ENCODE peak calls at places on chromosomes 7 and 10, in nine cellular contexts. E is A549, V is trophoblast cell, S is endothelial cell of umbilical vein, Y is osteoblast, W is H1, Q is OCI-LY7, P is SK-N-SH, B is PC-9. X is an unnamed sample.

GRCh38 chr7:87926581-87927461 is 7.2 kb upstream of the ADAM22 start:
- DNase-seq in E (no peak), V (no peak), S (no peak), Y (no peak), W (peak), Q (peak), P (no peak), B (no peak), X (no peak)

GRCh38 chr7:43850348-43851116 is 18.8 kb downstream of the MRPS24 start:
- DNase-seq in E (no peak), V (no peak), S (no peak), Y (no peak), W (no peak), Q (no peak), P (no peak), B (no peak), X (no peak)

GRCh38 chr7:3453398-3453797 is 152.3 kb downstream of the SDK1 start:
- DNase-seq in E (no peak), V (no peak), S (no peak), Y (no peak), W (peak), Q (no peak), P (no peak), B (no peak), X (no peak)

GRCh38 chr7:158655931-158656441 is 48.6 kb downstream of the NCAPG2 start:
- DNase-seq in E (no peak), V (no peak), S (no peak), Y (no peak), W (no peak), Q (no peak), P (no peak), B (no peak), X (no peak)

GRCh38 chr7:155852426-155853301 is 40.4 kb upstream of the SHH start:
- DNase-seq in E (no peak), V (no peak), S (no peak), Y (no peak), W (no peak), Q (no peak), P (no peak), B (no peak), X (no peak)

GRCh38 chr10:84706875-84707274 is 378.5 kb downstream of the CCSER2 start:
- DNase-seq in E (peak), V (no peak), S (no peak), Y (no peak), W (no peak), Q (no peak), P (no peak), B (no peak), X (peak)

GRCh38 chr10:127524869-127525268 is 24.2 kb upstream of the NPS start:
- DNase-seq in E (peak), V (no peak), S (no peak), Y (no peak), W (no peak), Q (no peak), P (no peak), B (no peak), X (peak)

GRCh38 chr7:151664268-151664667 is 144.6 kb upstream of the RHEB start:
- DNase-seq in E (no peak), V (no peak), S (no peak), Y (no peak), W (no peak), Q (no peak), P (no peak), B (no peak), X (no peak)

GRCh38 chr10:50585921-50586739 is 37.6 kb downstream of the SGMS1 start:
- DNase-seq in E (peak), V (peak), S (peak), Y (peak), W (no peak), Q (no peak), P (no peak), B (peak), X (peak)

GRCh38 chr7:10708447-10708846 is 265.2 kb upstream of the PHF14 start:
- DNase-seq in E (peak), V (peak), S (no peak), Y (no peak), W (peak), Q (peak), P (peak), B (no peak), X (no peak)

GRCh38 chr7:150389532-150389816 is 10.3 kb downstream of the ZNF775 start:
- DNase-seq in E (no peak), V (no peak), S (no peak), Y (peak), W (no peak), Q (no peak), P (no peak), B (no peak), X (no peak)

GRCh38 chr7:150396426-150397375 is 17.6 kb downstream of the ZNF775 start:
- DNase-seq in E (no peak), V (no peak), S (no peak), Y (peak), W (no peak), Q (no peak), P (no peak), B (no peak), X (no peak)

GRCh38 chr7:150390206-150390605 is 11.1 kb downstream of the ZNF775 start:
- DNase-seq in E (no peak), V (no peak), S (no peak), Y (peak), W (no peak), Q (no peak), P (no peak), B (no peak), X (peak)

GRCh38 chr7:150397376-150398107 is 18.4 kb downstream of the ZNF775 start:
- DNase-seq in E (no peak), V (no peak), S (no peak), Y (peak), W (no peak), Q (no peak), P (no peak), B (no peak), X (no peak)

GRCh38 chr7:150393325-150393724 is 14.2 kb downstream of the ZNF775 start:
- DNase-seq in E (no peak), V (no peak), S (no peak), Y (no peak), W (no peak), Q (no peak), P (no peak), B (no peak), X (no peak)
- H3K4me2 ChIP-seq in E (no peak), V (no peak), S (no peak), Y (no peak), W (no peak), Q (no peak), P (no peak), B (no peak), X (no peak)

GRCh38 chr10:124652200-124652599 is 92.0 kb downstream of the FAM53B start:
- DNase-seq in E (no peak), V (no peak), S (no peak), Y (no peak), W (no peak), Q (no peak), P (no peak), B (no peak), X (no peak)

GRCh38 chr10:124652701-124653100 is 91.5 kb downstream of the FAM53B start:
- DNase-seq in E (no peak), V (peak), S (no peak), Y (no peak), W (no peak), Q (no peak), P (no peak), B (no peak), X (no peak)

GRCh38 chr10:124650263-124650662 is 93.9 kb downstream of the FAM53B start:
- DNase-seq in E (no peak), V (no peak), S (no peak), Y (no peak), W (no peak), Q (no peak), P (no peak), B (no peak), X (no peak)

GRCh38 chr10:124650820-124651401 is 93.3 kb downstream of the FAM53B start:
- DNase-seq in E (no peak), V (no peak), S (no peak), Y (no peak), W (no peak), Q (no peak), P (no peak), B (no peak), X (no peak)

DNA sequence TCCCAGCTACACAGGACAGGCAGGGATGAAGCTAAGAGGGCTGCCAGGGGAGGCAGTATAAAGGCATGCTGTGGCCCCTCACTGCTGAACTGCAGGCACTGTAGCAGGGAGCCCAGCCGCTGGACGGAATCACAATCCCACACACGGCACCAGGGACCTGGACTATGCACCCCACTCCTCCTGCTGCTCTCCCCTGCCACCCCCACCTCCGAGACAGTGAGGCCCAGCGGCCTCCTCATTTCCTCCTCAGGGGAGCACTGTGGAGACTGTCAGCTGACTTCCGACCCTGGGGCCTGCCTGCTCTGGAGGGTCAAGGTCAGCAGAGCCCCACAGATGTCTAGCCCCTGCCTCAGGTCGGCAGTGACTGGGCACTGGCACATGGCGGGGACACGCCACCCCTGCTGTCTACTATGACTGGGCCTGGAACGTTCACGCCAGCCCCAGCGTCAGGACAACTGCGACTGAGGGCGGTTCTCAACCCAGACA is 92.7 kb downstream of the FAM53B start:
- DNase-seq in E (no peak), V (no peak), S (no peak), Y (no peak), W (no peak), Q (no peak), P (no peak), B (no peak), X (no peak)
- H3K4me2 ChIP-seq in E (no peak), V (no peak), S (no peak), Y (no peak), W (peak), Q (no peak), P (no peak), B (no peak), X (no peak)

GRCh38 chr7:38889079-38889478 is 19.9 kb downstream of the VPS41 start:
- DNase-seq in E (no peak), V (no peak), S (no peak), Y (no peak), W (no peak), Q (no peak), P (no peak), B (no peak), X (no peak)
- H3K4me2 ChIP-seq in E (no peak), V (no peak), S (no peak), Y (no peak), W (no peak), Q (no peak), P (no peak), B (no peak), X (no peak)

DNA sequence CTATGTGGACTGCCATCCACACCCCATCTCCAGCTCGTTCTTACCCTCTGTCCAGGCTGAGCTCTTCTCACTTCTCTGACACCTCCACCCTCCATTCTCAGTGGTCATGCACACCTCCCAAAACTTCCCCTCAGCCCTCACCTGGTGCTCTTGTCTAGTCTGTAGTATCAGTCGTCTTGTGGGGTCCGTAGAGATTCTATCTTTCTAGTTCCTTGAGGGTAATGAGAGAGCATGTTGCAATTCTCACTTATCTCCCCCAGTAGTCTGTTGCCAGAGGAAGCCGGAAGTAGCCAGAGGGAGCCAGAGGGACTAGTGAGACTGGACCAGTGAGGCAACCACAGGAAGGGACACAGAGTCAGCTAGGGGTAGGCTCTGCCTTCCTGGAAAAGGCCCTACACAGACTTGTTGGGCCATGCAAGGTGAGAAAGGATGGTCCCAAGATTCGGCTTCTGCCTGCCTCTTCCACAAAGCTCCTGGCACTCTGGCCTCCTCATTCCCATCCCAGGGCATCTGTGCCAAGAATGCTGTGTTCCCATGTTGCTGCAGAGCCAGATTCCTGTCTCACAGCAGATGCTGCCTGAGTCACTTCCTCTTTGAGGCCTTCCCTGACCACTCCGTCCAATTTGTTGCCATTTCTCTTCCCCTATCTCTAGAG is 50.6 kb upstream of the DUSP5 start:
- DNase-seq in E (peak), V (peak), S (peak), Y (peak), W (no peak), Q (no peak), P (no peak), B (peak), X (peak)
- H3K4me2 ChIP-seq in E (peak), V (no peak), S (peak), Y (peak), W (no peak), Q (no peak), P (peak), B (peak), X (peak)

GRCh38 chr7:66250711-66251110 is 45.6 kb downstream of the TPST1 start:
- DNase-seq in E (peak), V (peak), S (peak), Y (peak), W (no peak), Q (no peak), P (no peak), B (no peak), X (peak)
- H3K4me2 ChIP-seq in E (peak), V (no peak), S (no peak), Y (peak), W (no peak), Q (no peak), P (no peak), B (no peak), X (peak)

DNA sequence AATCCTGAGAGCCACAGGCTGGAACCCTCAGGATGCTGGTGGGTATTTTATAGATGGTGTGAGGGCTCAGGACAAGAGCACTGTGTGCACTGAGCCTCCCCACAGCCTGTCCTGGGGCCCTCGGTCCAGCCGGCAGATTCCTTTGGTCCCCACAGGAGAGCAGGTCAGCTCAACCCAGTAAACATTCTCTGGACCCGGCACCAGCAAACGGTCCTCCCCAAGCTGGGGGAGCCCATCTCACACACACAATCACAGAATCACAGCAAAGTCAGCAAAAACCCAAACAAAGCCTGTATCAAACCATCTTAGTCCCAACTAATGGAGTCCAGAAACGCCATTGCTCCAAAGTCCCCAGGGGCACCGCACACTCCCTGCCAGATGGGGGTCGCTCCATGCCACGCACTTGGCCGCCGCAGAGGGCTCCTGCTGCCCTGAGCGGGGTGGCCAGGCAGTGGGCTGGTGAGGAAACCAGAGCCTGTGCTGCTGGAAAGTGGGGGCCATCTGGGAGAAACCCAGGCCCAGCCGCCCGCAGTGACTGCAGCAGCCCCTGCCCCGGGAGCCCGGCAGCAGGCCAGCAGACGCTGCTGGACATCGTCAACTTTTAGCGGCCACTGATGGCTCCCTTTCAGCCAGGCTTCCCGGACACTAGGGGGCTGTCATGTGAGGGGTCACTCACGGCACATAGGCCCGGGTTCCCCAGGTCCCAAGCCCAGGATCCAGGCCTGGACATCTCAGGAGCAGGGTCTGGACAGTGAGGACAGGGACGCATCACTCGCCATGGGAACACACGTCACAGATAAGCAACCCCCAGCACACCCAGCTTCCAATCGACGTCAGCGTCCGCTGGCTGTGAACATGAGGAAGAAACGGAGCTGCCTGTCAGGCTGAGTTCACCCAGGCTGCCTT is 52.6 kb downstream of the DPYSL4 start:
- DNase-seq in E (no peak), V (no peak), S (no peak), Y (peak), W (no peak), Q (no peak), P (peak), B (no peak), X (no peak)
- H3K4me2 ChIP-seq in E (no peak), V (no peak), S (no peak), Y (no peak), W (no peak), Q (no peak), P (no peak), B (no peak), X (no peak)

GRCh38 chr10:80196270-80196949 is 8.9 kb downstream of the ANXA11 start:
- DNase-seq in E (peak), V (peak), S (peak), Y (no peak), W (no peak), Q (peak), P (no peak), B (peak), X (peak)
- H3K4me2 ChIP-seq in E (peak), V (no peak), S (no peak), Y (no peak), W (no peak), Q (peak), P (no peak), B (peak), X (no peak)

DNA sequence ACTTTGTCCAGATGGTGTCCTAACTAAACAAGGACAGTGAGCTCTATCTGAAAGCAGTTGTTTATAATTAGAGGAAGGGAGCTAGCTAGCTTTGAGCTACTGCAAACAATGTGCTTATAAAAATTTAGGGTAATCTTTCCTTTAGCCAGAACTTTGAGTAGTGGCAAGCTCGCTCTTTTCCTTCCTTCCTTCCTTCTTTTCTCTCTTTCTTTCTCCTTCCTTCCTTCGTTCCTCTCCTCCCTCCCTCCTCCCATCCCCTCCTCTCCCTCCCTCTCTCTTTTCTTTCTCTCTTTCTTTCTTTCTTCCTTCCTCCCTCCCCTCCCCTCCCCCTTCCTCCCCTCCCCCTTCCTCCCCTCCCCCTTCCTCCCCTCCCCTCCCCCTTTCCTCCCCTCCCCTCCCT is 520.1 kb downstream of the INHBA start:
- DNase-seq in E (no peak), V (no peak), S (no peak), Y (no peak), W (no peak), Q (no peak), P (no peak), B (peak), X (no peak)
- H3K4me2 ChIP-seq in E (no peak), V (no peak), S (no peak), Y (no peak), W (no peak), Q (no peak), P (no peak), B (no peak), X (no peak)